ENCODE peak calls at places on chromosomes 2 and 18, in four cellular contexts. F, I, R and W are unnamed samples.
A peak's percentile ranks its signal among the peaks of the same experiment; 100 is the strongest.

GRCh38 chr18:61039251-61039650 is 294.0 kb upstream of the CDH20 start:
- DNase-seq in F (no peak), R (no peak), I (no peak), W (no peak)

GRCh38 chr2:28393115-28393836 is 618 bp downstream of the FOSL2 start:
- DNase-seq in I (peak; percentile 58), R (peak; percentile 74), F (peak; percentile 41), W (no peak)

GRCh38 chr2:136117909-136118818 is at the start of gene CXCR4:
- DNase-seq in F (peak; percentile 55), I (peak; percentile 87), R (peak; percentile 26), W (no peak)

GRCh38 chr18:73136134-73136533 is 268.3 kb upstream of the NETO1 start:
- DNase-seq in I (no peak), F (no peak), R (no peak), W (peak; percentile 10)

GRCh38 chr18:75936862-75937261 is 509.4 kb upstream of the SMIM21 start:
- DNase-seq in R (no peak), F (no peak), I (no peak), W (no peak)

GRCh38 chr2:24382363-24383021 is 22.2 kb upstream of the ITSN2 start:
- DNase-seq in F (peak; percentile 37), R (peak; percentile 76), I (peak; percentile 52), W (no peak)

GRCh38 chr2:3492951-3493609 is 26.3 kb downstream of the ADI1 start:
- DNase-seq in R (peak; percentile 91), I (no peak), F (no peak), W (no peak)

GRCh38 chr18:51861041-51861440 is 479.0 kb upstream of the DCC start:
- DNase-seq in F (no peak), I (no peak), R (no peak), W (no peak)

GRCh38 chr18:79943608-79944125 is 7.8 kb downstream of the SLC66A2 start:
- DNase-seq in I (no peak), R (no peak), F (no peak), W (no peak)

GRCh38 chr18:24602156-24602555 is 141.7 kb downstream of the HRH4 start:
- DNase-seq in R (no peak), F (no peak), I (no peak), W (no peak)

GRCh38 chr2:715847-716573 is 38.8 kb upstream of the TMEM18 start:
- DNase-seq in R (peak; percentile 27), I (no peak), F (no peak), W (no peak)

GRCh38 chr2:137960223-137960622 is 4.0 kb upstream of the HNMT start:
- DNase-seq in F (no peak), R (peak; percentile 38), I (no peak), W (no peak)

GRCh38 chr2:219525533-219526232 is 11.4 kb downstream of the ASIC4 start:
- DNase-seq in I (no peak), F (no peak), R (no peak), W (no peak)

GRCh38 chr2:233051241-233052149 is 8.6 kb upstream of the INPP5D start:
- DNase-seq in R (peak; percentile 92), F (no peak), I (no peak), W (no peak)

GRCh38 chr18:49728542-49728941 is 84.8 kb downstream of the ACAA2 start:
- DNase-seq in R (peak; percentile 72), I (no peak), F (no peak), W (no peak)

GRCh38 chr2:72985891-72986683 is 68.8 kb downstream of the EMX1 start:
- DNase-seq in R (no peak), F (no peak), I (no peak), W (no peak)

GRCh38 chr18:34643982-34644381 is 66.1 kb upstream of the DTNA start:
- DNase-seq in F (no peak), R (peak; percentile 31), I (no peak), W (no peak)

GRCh38 chr2:1521191-1521877 is 108.1 kb downstream of the TPO start:
- DNase-seq in I (no peak), R (no peak), F (no peak), W (no peak)

GRCh38 chr2:46297546-46298271 is 502 bp downstream of the EPAS1 start:
- DNase-seq in I (peak; percentile 50), F (peak; percentile 86), R (peak; percentile 40), W (no peak)

GRCh38 chr18:37341473-37342086 is 224.0 kb downstream of the CELF4 start:
- DNase-seq in F (no peak), R (no peak), I (no peak), W (no peak)

GRCh38 chr2:20450201-20451108 is 3.6 kb downstream of the RHOB start:
- DNase-seq in I (no peak), F (no peak), R (peak; percentile 92), W (no peak)

GRCh38 chr2:63194175-63194574 is 143.5 kb downstream of the OTX1 start:
- DNase-seq in I (no peak), F (no peak), R (no peak), W (no peak)

GRCh38 chr18:79576686-79577351 is 102.8 kb upstream of the CTDP1 start:
- DNase-seq in I (no peak), R (peak; percentile 80), F (no peak), W (no peak)

GRCh38 chr2:17615728-17616351 is 75.3 kb downstream of the VSNL1 start:
- DNase-seq in R (peak; percentile 71), I (no peak), F (no peak), W (no peak)

GRCh38 chr2:47076586-47077441 is 78.3 kb downstream of the STPG4 start:
- DNase-seq in R (peak; percentile 97), F (no peak), I (no peak), W (no peak)

GRCh38 chr2:96618599-96619283 is 19.4 kb downstream of the KANSL3 start:
- DNase-seq in I (no peak), R (peak; percentile 44), F (no peak), W (no peak)